ENCODE peak calls at places on chromosomes 12 and 14, in four cellular contexts. T is adrenal gland, L is neural progenitor cell, G is transverse colon. N is an unnamed sample.

GRCh38 chr14:92352158-92352985 is 29.4 kb downstream of the SLC24A4 start:
- DNase-seq in L (peak), T (no peak), G (no peak), N (no peak)

GRCh38 chr14:95297832-95298231 is 21.9 kb downstream of the CLMN start:
- DNase-seq in G (no peak), T (no peak), L (no peak), N (no peak)

GRCh38 chr14:91897121-91897701 is 29.9 kb upstream of the TC2N start:
- DNase-seq in G (peak), T (no peak), L (no peak), N (peak)

GRCh38 chr12:50533203-50533584 is 28.4 kb downstream of the DIP2B start:
- DNase-seq in T (no peak), L (no peak), G (no peak), N (no peak)

GRCh38 chr14:81401420-81402122 is 1.4 kb upstream of the STON2 start:
- DNase-seq in G (no peak), T (no peak), L (no peak), N (peak)

GRCh38 chr12:10624631-10625030 is 11.2 kb upstream of the MAGOHB start:
- DNase-seq in G (no peak), T (no peak), L (no peak), N (no peak)

GRCh38 chr14:38202444-38203191 is 5.1 kb upstream of the SSTR1 start:
- DNase-seq in T (no peak), G (no peak), L (no peak), N (no peak)

GRCh38 chr12:20628388-20628787 is 66.7 kb upstream of the SLCO1C1 start:
- DNase-seq in L (peak), T (no peak), G (no peak), N (no peak)

GRCh38 chr12:112523856-112524255 is 105.1 kb downstream of the PTPN11 start:
- DNase-seq in G (no peak), T (no peak), L (no peak), N (no peak)

GRCh38 chr14:79161576-79161975 is 991.4 kb downstream of the NRXN3 start:
- DNase-seq in G (no peak), L (peak), T (peak), N (peak)

GRCh38 chr14:50619569-50620141 is 48.5 kb downstream of the SAV1 start:
- DNase-seq in L (peak), T (no peak), G (no peak), N (peak)

GRCh38 chr12:2960996-2961616 is 1.9 kb downstream of the TEAD4 start:
- DNase-seq in T (no peak), L (no peak), G (no peak), N (no peak)

GRCh38 chr12:128076188-128076587 is 190.8 kb upstream of the TMEM132C start:
- DNase-seq in T (peak), L (no peak), G (no peak), N (peak)

GRCh38 chr12:1034726-1035457 is 43.9 kb downstream of the ERC1 start:
- DNase-seq in T (no peak), L (no peak), G (no peak), N (no peak)

GRCh38 chr12:74129702-74130101 is 407.9 kb upstream of the ATXN7L3B start:
- DNase-seq in T (no peak), L (no peak), G (no peak), N (no peak)

GRCh38 chr14:102922490-102923200 is at the start of gene AMN:
- DNase-seq in G (peak), T (no peak), L (peak), N (no peak)

GRCh38 chr12:50786498-50787231 is 22.8 kb downstream of the ATF1 start:
- DNase-seq in L (no peak), T (no peak), G (no peak), N (peak)

GRCh38 chr14:20855652-20856291 is 35.4 kb upstream of the RNASE3 start:
- DNase-seq in G (peak), L (peak), T (peak), N (no peak)

GRCh38 chr12:110282956-110283817 is 2.1 kb downstream of the ATP2A2 start:
- DNase-seq in L (no peak), T (no peak), G (no peak), N (no peak)

GRCh38 chr12:125111403-125111802 is 46.2 kb downstream of the AACS start:
- DNase-seq in T (no peak), L (no peak), G (no peak), N (peak)

GRCh38 chr14:99182548-99183115 is 89.4 kb downstream of the BCL11B start:
- DNase-seq in G (no peak), L (no peak), T (no peak), N (no peak)

GRCh38 chr12:27425306-27425705 is 21.2 kb upstream of the SMCO2 start:
- DNase-seq in L (no peak), G (no peak), T (no peak), N (no peak)

GRCh38 chr12:117564885-117565284 is 203.5 kb upstream of the NOS1 start:
- DNase-seq in L (peak), T (no peak), G (no peak), N (no peak)

GRCh38 chr12:16350682-16351081 is 3.2 kb downstream of the MGST1 start:
- DNase-seq in L (peak), G (no peak), T (peak), N (peak)

GRCh38 chr14:60981626-60982455 is 796 bp downstream of the SLC38A6 start:
- DNase-seq in T (peak), L (peak), G (no peak), N (peak)

GRCh38 chr12:106239241-106239950 is 8.4 kb downstream of the CKAP4 start:
- DNase-seq in G (no peak), T (no peak), L (no peak), N (no peak)

GRCh38 chr12:106585862-106586534 is 3.2 kb downstream of the RFX4 start:
- DNase-seq in L (peak), G (no peak), T (no peak), N (no peak)

GRCh38 chr14:24398943-24399801 is at the start of gene NYNRIN:
- DNase-seq in T (peak), L (peak), G (peak), N (no peak)

GRCh38 chr12:96395236-96395635 is 5.0 kb downstream of the CDK17 start:
- DNase-seq in L (no peak), G (no peak), T (no peak), N (no peak)

GRCh38 chr12:27730097-27730588 is 19.5 kb downstream of the MRPS35 start:
- DNase-seq in T (no peak), G (no peak), L (no peak), N (no peak)

GRCh38 chr12:112792306-112792705 is 758 bp downstream of the RPH3A start:
- DNase-seq in L (no peak), G (no peak), T (no peak), N (no peak)

GRCh38 chr12:126768517-126768916 is 1498.5 kb upstream of the TMEM132C start:
- DNase-seq in L (no peak), G (no peak), T (no peak), N (no peak)

GRCh38 chr14:57889245-57889644 is 23.4 kb upstream of the SLC35F4 start:
- DNase-seq in G (no peak), L (no peak), T (peak), N (peak)

DNA sequence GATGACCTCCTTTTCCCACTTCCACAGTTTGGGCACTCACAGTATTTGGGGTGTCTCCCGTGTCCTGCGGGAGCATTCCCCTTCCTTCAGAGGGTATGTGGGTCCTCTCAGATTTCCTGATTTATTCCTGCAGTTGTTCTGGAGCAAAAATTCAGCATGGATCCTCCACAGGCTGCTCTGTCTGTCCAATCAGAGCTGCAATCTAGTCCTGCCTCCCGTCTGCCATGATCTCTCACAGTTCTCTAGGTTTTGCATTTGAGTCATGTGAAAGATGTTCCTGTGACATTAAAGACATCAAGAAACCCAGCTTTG is 435.9 kb downstream of the TMTC2 start:
- DNase-seq in L (no peak), G (no peak), T (no peak), N (no peak)
- H3K4me3 ChIP-seq in L (no peak), G (no peak), T (no peak), N (peak)

DNA sequence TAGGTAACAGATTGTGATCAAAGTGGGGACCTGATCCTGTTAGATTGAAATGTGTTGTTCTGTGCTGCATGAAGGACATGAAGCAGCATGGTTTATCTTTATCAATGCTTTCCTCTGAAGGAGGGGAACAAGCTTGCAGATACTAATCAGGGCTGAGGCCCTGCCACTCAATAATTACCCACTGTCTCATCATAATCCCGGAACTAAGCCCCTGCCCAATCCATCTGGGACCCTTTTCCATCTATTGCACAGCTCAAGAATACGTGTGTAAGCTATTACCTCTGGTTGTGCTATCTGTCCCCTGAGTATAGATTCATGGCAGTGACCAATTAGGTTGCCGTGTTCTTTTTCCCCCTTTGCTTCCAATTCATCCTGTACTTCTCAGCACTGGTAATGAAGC is 67.9 kb downstream of the OTX2 start:
- DNase-seq in T (no peak), L (no peak), G (no peak), N (no peak)
- TF ChIP-seq CTCF in T (no peak), L (no peak), G (no peak), N (no peak)

GRCh38 chr12:64992641-64993040 is 128.5 kb downstream of the WIF1 start:
- DNase-seq in L (peak), T (no peak), G (no peak), N (no peak)

GRCh38 chr12:64998327-64999156 is 122.6 kb downstream of the WIF1 start:
- DNase-seq in L (no peak), G (no peak), T (no peak), N (no peak)

GRCh38 chr12:64999157-64999425 is 122.0 kb downstream of the WIF1 start:
- DNase-seq in T (no peak), L (no peak), G (no peak), N (no peak)

GRCh38 chr12:64997858-64998257 is 123.2 kb downstream of the WIF1 start:
- DNase-seq in T (no peak), G (no peak), L (no peak), N (no peak)

GRCh38 chr12:64995831-64996230 is 125.3 kb downstream of the WIF1 start:
- DNase-seq in L (no peak), T (no peak), G (no peak), N (no peak)
- H3K4me3 ChIP-seq in L (no peak), T (no peak), G (no peak), N (no peak)

GRCh38 chr12:13450231-13451080 is 253.9 kb downstream of the EMP1 start:
- DNase-seq in L (no peak), T (no peak), G (no peak), N (no peak)

GRCh38 chr12:13455765-13456164 is 259.2 kb downstream of the EMP1 start:
- DNase-seq in G (no peak), L (no peak), T (no peak), N (no peak)

GRCh38 chr12:13454991-13455696 is 258.6 kb downstream of the EMP1 start:
- DNase-seq in L (no peak), G (no peak), T (no peak), N (no peak)

GRCh38 chr12:13452955-13453570 is 256.5 kb downstream of the EMP1 start:
- DNase-seq in T (no peak), L (no peak), G (no peak), N (no peak)
- TF ChIP-seq CTCF in T (no peak), L (no peak), G (no peak), N (no peak)

GRCh38 chr12:45351921-45352670 is 136.2 kb downstream of the ANO6 start:
- DNase-seq in L (no peak), T (peak), G (no peak), N (no peak)

GRCh38 chr12:45353944-45354343 is 138.0 kb downstream of the ANO6 start:
- DNase-seq in G (no peak), T (no peak), L (no peak), N (no peak)

GRCh38 chr12:45356822-45357546 is 141.1 kb downstream of the ANO6 start:
- DNase-seq in L (no peak), T (no peak), G (no peak), N (no peak)

GRCh38 chr12:45355750-45356149 is 139.9 kb downstream of the ANO6 start:
- DNase-seq in G (no peak), T (no peak), L (no peak), N (no peak)

GRCh38 chr12:45354399-45354798 is 138.5 kb downstream of the ANO6 start:
- DNase-seq in G (no peak), L (no peak), T (no peak), N (no peak)
- H3K4me3 ChIP-seq in G (no peak), L (no peak), T (no peak), N (no peak)

N was measured in AG09309.